ENCODE peak calls at places on chromosomes 13 and 19, in ten cellular contexts. One of them, this sample, is unnamed.

GRCh38 chr13:99173606-99174005 is 27.0 kb upstream of the UBAC2 start:
- DNase-seq in testis: no peak
- DNase-seq in left ventricle myocardium superior: no peak
- DNase-seq in psoas muscle: no peak
- DNase-seq in GM19239: no peak
- DNase-seq in T-helper 2 cell: no peak
- DNase-seq in NB4: no peak
- DNase-seq in neuronal stem cell: no peak
- DNase-seq in A172: no peak
- DNase-seq in SW 1271: no peak
- DNase-seq in this sample: no peak

GRCh38 chr13:29954082-29955043 is 103.9 kb upstream of the UBL3 start:
- DNase-seq in testis: no peak
- DNase-seq in left ventricle myocardium superior: no peak
- DNase-seq in psoas muscle: no peak
- DNase-seq in GM19239: no peak
- DNase-seq in T-helper 2 cell: peak
- DNase-seq in NB4: peak
- DNase-seq in neuronal stem cell: no peak
- DNase-seq in A172: no peak
- DNase-seq in SW 1271: no peak
- DNase-seq in this sample: no peak

GRCh38 chr13:28322256-28322895 is 172.6 kb downstream of the FLT1 start:
- DNase-seq in testis: no peak
- DNase-seq in left ventricle myocardium superior: no peak
- DNase-seq in psoas muscle: no peak
- DNase-seq in GM19239: no peak
- DNase-seq in T-helper 2 cell: no peak
- DNase-seq in NB4: no peak
- DNase-seq in neuronal stem cell: no peak
- DNase-seq in A172: peak
- DNase-seq in SW 1271: no peak
- DNase-seq in this sample: no peak

GRCh38 chr13:47146991-47147783 is 250.3 kb upstream of the HTR2A start:
- DNase-seq in testis: no peak
- DNase-seq in left ventricle myocardium superior: no peak
- DNase-seq in psoas muscle: no peak
- DNase-seq in GM19239: peak
- DNase-seq in T-helper 2 cell: no peak
- DNase-seq in NB4: no peak
- DNase-seq in neuronal stem cell: no peak
- DNase-seq in A172: no peak
- DNase-seq in SW 1271: no peak
- DNase-seq in this sample: no peak

GRCh38 chr13:110454956-110455355 is 106.6 kb downstream of the RAB20 start:
- DNase-seq in testis: no peak
- DNase-seq in left ventricle myocardium superior: peak
- DNase-seq in psoas muscle: no peak
- DNase-seq in GM19239: no peak
- DNase-seq in T-helper 2 cell: no peak
- DNase-seq in NB4: no peak
- DNase-seq in neuronal stem cell: no peak
- DNase-seq in A172: no peak
- DNase-seq in SW 1271: no peak
- DNase-seq in this sample: no peak

GRCh38 chr19:54644056-54644455 is 13.8 kb downstream of the LILRB1 start:
- DNase-seq in testis: peak
- DNase-seq in left ventricle myocardium superior: no peak
- DNase-seq in psoas muscle: no peak
- DNase-seq in GM19239: no peak
- DNase-seq in T-helper 2 cell: no peak
- DNase-seq in NB4: no peak
- DNase-seq in neuronal stem cell: no peak
- DNase-seq in A172: no peak
- DNase-seq in SW 1271: no peak
- DNase-seq in this sample: no peak

GRCh38 chr19:35000647-35001501 is 751 bp downstream of the GRAMD1A start:
- DNase-seq in testis: no peak
- DNase-seq in left ventricle myocardium superior: peak
- DNase-seq in psoas muscle: no peak
- DNase-seq in GM19239: peak
- DNase-seq in T-helper 2 cell: peak
- DNase-seq in NB4: peak
- DNase-seq in neuronal stem cell: no peak
- DNase-seq in A172: peak
- DNase-seq in SW 1271: no peak
- DNase-seq in this sample: no peak

GRCh38 chr19:12064266-12065099 is at the start of gene ZNF844:
- DNase-seq in testis: peak
- DNase-seq in left ventricle myocardium superior: peak
- DNase-seq in psoas muscle: peak
- DNase-seq in GM19239: peak
- DNase-seq in T-helper 2 cell: peak
- DNase-seq in NB4: peak
- DNase-seq in neuronal stem cell: peak
- DNase-seq in A172: no peak
- DNase-seq in SW 1271: peak
- DNase-seq in this sample: peak

GRCh38 chr13:51311271-51311670 is 28.2 kb upstream of the SERPINE3 start:
- DNase-seq in testis: no peak
- DNase-seq in left ventricle myocardium superior: no peak
- DNase-seq in psoas muscle: no peak
- DNase-seq in GM19239: no peak
- DNase-seq in T-helper 2 cell: no peak
- DNase-seq in NB4: no peak
- DNase-seq in neuronal stem cell: no peak
- DNase-seq in A172: no peak
- DNase-seq in SW 1271: no peak
- DNase-seq in this sample: no peak

GRCh38 chr19:51259348-51260245 is 8.7 kb downstream of the SIGLECL1 start:
- DNase-seq in testis: peak
- DNase-seq in left ventricle myocardium superior: no peak
- DNase-seq in psoas muscle: no peak
- DNase-seq in GM19239: peak
- DNase-seq in T-helper 2 cell: peak
- DNase-seq in NB4: peak
- DNase-seq in neuronal stem cell: peak
- DNase-seq in A172: peak
- DNase-seq in SW 1271: no peak
- DNase-seq in this sample: no peak

GRCh38 chr13:40668335-40668734 is 1.9 kb upstream of the FOXO1 start:
- DNase-seq in testis: peak
- DNase-seq in left ventricle myocardium superior: peak
- DNase-seq in psoas muscle: peak
- DNase-seq in GM19239: peak
- DNase-seq in T-helper 2 cell: peak
- DNase-seq in NB4: peak
- DNase-seq in neuronal stem cell: no peak
- DNase-seq in A172: no peak
- DNase-seq in SW 1271: no peak
- DNase-seq in this sample: no peak

GRCh38 chr13:102856603-102857002 is 10.8 kb downstream of the ERCC5 start:
- DNase-seq in testis: no peak
- DNase-seq in left ventricle myocardium superior: peak
- DNase-seq in psoas muscle: peak
- DNase-seq in GM19239: no peak
- DNase-seq in T-helper 2 cell: no peak
- DNase-seq in NB4: no peak
- DNase-seq in neuronal stem cell: no peak
- DNase-seq in A172: peak
- DNase-seq in SW 1271: no peak
- DNase-seq in this sample: no peak

GRCh38 chr19:275958-276646 is 15.1 kb downstream of the PLPP2 start:
- DNase-seq in testis: no peak
- DNase-seq in left ventricle myocardium superior: no peak
- DNase-seq in psoas muscle: no peak
- DNase-seq in GM19239: no peak
- DNase-seq in T-helper 2 cell: no peak
- DNase-seq in NB4: no peak
- DNase-seq in neuronal stem cell: no peak
- DNase-seq in A172: no peak
- DNase-seq in SW 1271: no peak
- DNase-seq in this sample: no peak

GRCh38 chr19:12647490-12648071 is 19.0 kb downstream of the MAN2B1 start:
- DNase-seq in testis: peak
- DNase-seq in left ventricle myocardium superior: peak
- DNase-seq in psoas muscle: peak
- DNase-seq in GM19239: no peak
- DNase-seq in T-helper 2 cell: no peak
- DNase-seq in NB4: peak
- DNase-seq in neuronal stem cell: no peak
- DNase-seq in A172: no peak
- DNase-seq in SW 1271: no peak
- DNase-seq in this sample: no peak

GRCh38 chr13:99198630-99199029 is 2.0 kb upstream of the UBAC2 start:
- DNase-seq in testis: no peak
- DNase-seq in left ventricle myocardium superior: no peak
- DNase-seq in psoas muscle: no peak
- DNase-seq in GM19239: no peak
- DNase-seq in T-helper 2 cell: no peak
- DNase-seq in NB4: no peak
- DNase-seq in neuronal stem cell: no peak
- DNase-seq in A172: no peak
- DNase-seq in SW 1271: no peak
- DNase-seq in this sample: no peak

GRCh38 chr13:45728759-45729158 is 26.6 kb downstream of the CBY2 start:
- DNase-seq in testis: no peak
- DNase-seq in left ventricle myocardium superior: no peak
- DNase-seq in psoas muscle: no peak
- DNase-seq in GM19239: peak
- DNase-seq in T-helper 2 cell: no peak
- DNase-seq in NB4: peak
- DNase-seq in neuronal stem cell: no peak
- DNase-seq in A172: peak
- DNase-seq in SW 1271: no peak
- DNase-seq in this sample: no peak

GRCh38 chr13:76216729-76217128 is 580.6 kb downstream of the LMO7 start:
- DNase-seq in testis: no peak
- DNase-seq in left ventricle myocardium superior: no peak
- DNase-seq in psoas muscle: no peak
- DNase-seq in GM19239: no peak
- DNase-seq in T-helper 2 cell: no peak
- DNase-seq in NB4: no peak
- DNase-seq in neuronal stem cell: no peak
- DNase-seq in A172: no peak
- DNase-seq in SW 1271: no peak
- DNase-seq in this sample: no peak

GRCh38 chr19:10701955-10702307 is 692 bp downstream of the QTRT1 start:
- DNase-seq in testis: peak
- DNase-seq in left ventricle myocardium superior: no peak
- DNase-seq in psoas muscle: no peak
- DNase-seq in GM19239: no peak
- DNase-seq in T-helper 2 cell: no peak
- DNase-seq in NB4: peak
- DNase-seq in neuronal stem cell: peak
- DNase-seq in A172: no peak
- DNase-seq in SW 1271: no peak
- DNase-seq in this sample: no peak

GRCh38 chr19:48473161-48473966 is 4.2 kb downstream of the CYTH2 start:
- DNase-seq in testis: no peak
- DNase-seq in left ventricle myocardium superior: no peak
- DNase-seq in psoas muscle: no peak
- DNase-seq in GM19239: no peak
- DNase-seq in T-helper 2 cell: no peak
- DNase-seq in NB4: no peak
- DNase-seq in neuronal stem cell: no peak
- DNase-seq in A172: no peak
- DNase-seq in SW 1271: no peak
- DNase-seq in this sample: no peak

GRCh38 chr13:97855570-97855970 is 97.9 kb upstream of the IPO5 start:
- DNase-seq in testis: peak
- DNase-seq in left ventricle myocardium superior: no peak
- DNase-seq in psoas muscle: no peak
- DNase-seq in GM19239: peak
- DNase-seq in T-helper 2 cell: no peak
- DNase-seq in NB4: peak
- DNase-seq in neuronal stem cell: peak
- DNase-seq in A172: peak
- DNase-seq in SW 1271: peak
- DNase-seq in this sample: peak

GRCh38 chr19:48206402-48207093 is 36.1 kb downstream of the ZSWIM9 start:
- DNase-seq in testis: no peak
- DNase-seq in left ventricle myocardium superior: no peak
- DNase-seq in psoas muscle: no peak
- DNase-seq in GM19239: no peak
- DNase-seq in T-helper 2 cell: no peak
- DNase-seq in NB4: no peak
- DNase-seq in neuronal stem cell: no peak
- DNase-seq in A172: no peak
- DNase-seq in SW 1271: no peak
- DNase-seq in this sample: no peak

This sample was measured in HS-27A.